ENCODE peak calls at places on chromosomes 2 and 18, in five cellular contexts. D is mucosa of gallbladder, F is NCI-H774, J is T follicular helper cell, W is epithelial cell of esophagus. Q is an unnamed sample.

GRCh38 chr18:75884728-75885127 is 457.2 kb upstream of the SMIM21 start:
- DNase-seq in D (no peak), W (no peak), F (no peak), J (no peak), Q (no peak)

GRCh38 chr2:61268249-61268648 is 106.3 kb downstream of the C2orf74 start:
- DNase-seq in D (no peak), J (no peak), F (no peak), W (peak), Q (no peak)

GRCh38 chr2:27000228-27000627 is 29.8 kb downstream of the MAPRE3 start:
- DNase-seq in F (no peak), W (no peak), D (no peak), J (no peak), Q (no peak)

GRCh38 chr2:5877360-5877759 is 185.2 kb downstream of the SOX11 start:
- DNase-seq in W (peak), J (no peak), F (no peak), D (no peak), Q (no peak)

GRCh38 chr2:124975658-124976057 is 950.6 kb downstream of the CNTNAP5 start:
- DNase-seq in D (no peak), F (no peak), J (no peak), W (no peak), Q (no peak)

GRCh38 chr2:165376571-165376975 is 92.9 kb upstream of the CSRNP3 start:
- DNase-seq in W (no peak), J (no peak), D (no peak), F (peak), Q (no peak)

GRCh38 chr18:45122510-45122909 is 441.8 kb downstream of the SETBP1 start:
- DNase-seq in D (no peak), F (no peak), J (no peak), W (peak), Q (no peak)

GRCh38 chr2:113812204-113812603 is 55.8 kb upstream of the SLC35F5 start:
- DNase-seq in D (no peak), F (no peak), J (no peak), W (no peak), Q (no peak)

GRCh38 chr2:86048888-86049287 is 56.8 kb downstream of the POLR1A start:
- DNase-seq in W (no peak), D (peak), F (no peak), J (no peak), Q (no peak)